ENCODE peak calls at places on chromosomes 13 and 19, in seven cellular contexts. E is nephron progenitor cell, X is GM12865, N is thoracic aorta, Q is tibial artery, P is transverse colon, V is endodermal cell. F is an unnamed sample.

GRCh38 chr13:98478134-98479129 is 98.5 kb downstream of the STK24 start:
- DNase-seq in Q (no peak), P (no peak), N (no peak), V (peak), E (peak), X (peak), F (no peak)

GRCh38 chr13:112793545-112794445 is 104.0 kb downstream of the ATP11A start:
- DNase-seq in Q (no peak), V (no peak), P (no peak), X (no peak), E (no peak), N (no peak), F (no peak)

GRCh38 chr13:67736646-67737420 is 506.7 kb upstream of the PCDH9 start:
- DNase-seq in N (no peak), X (peak), E (peak), V (peak), Q (no peak), P (no peak), F (peak)

GRCh38 chr13:112028481-112028880 is 38.5 kb upstream of the SOX1 start:
- DNase-seq in X (no peak), Q (no peak), E (no peak), V (no peak), N (no peak), P (no peak), F (no peak)

GRCh38 chr19:5958851-5959122 is 19.2 kb downstream of the RANBP3 start:
- DNase-seq in V (no peak), Q (no peak), N (no peak), E (no peak), P (no peak), X (no peak), F (no peak)

GRCh38 chr13:92460479-92460878 is 766.1 kb upstream of the GPC6 start:
- DNase-seq in Q (no peak), E (no peak), X (no peak), N (no peak), P (no peak), V (no peak), F (no peak)

GRCh38 chr19:36149673-36150406 is 2.4 kb downstream of the COX7A1 start:
- DNase-seq in E (no peak), N (no peak), V (no peak), Q (no peak), X (no peak), P (no peak), F (no peak)

GRCh38 chr13:74246398-74246975 is 112.3 kb upstream of the KLF12 start:
- DNase-seq in P (no peak), E (no peak), Q (no peak), V (no peak), X (no peak), N (no peak), F (no peak)

GRCh38 chr13:47548294-47548825 is 452.7 kb downstream of the SUCLA2 start:
- DNase-seq in N (no peak), V (no peak), X (no peak), P (no peak), Q (no peak), E (no peak), F (no peak)

GRCh38 chr13:99757756-99758464 is 213.7 kb downstream of the ZIC5 start:
- DNase-seq in P (no peak), N (no peak), X (no peak), E (no peak), V (no peak), Q (no peak), F (no peak)

GRCh38 chr13:113411216-113412023 is 41.9 kb downstream of the ADPRHL1 start:
- DNase-seq in N (peak), V (no peak), X (no peak), Q (peak), P (peak), E (no peak), F (no peak)

GRCh38 chr13:114314074-114314912 is at the start of gene CHAMP1:
- DNase-seq in N (peak), P (peak), E (peak), X (peak), Q (peak), V (peak), F (peak)

GRCh38 chr19:38099966-38100365 is 124.1 kb downstream of the DPF1 start:
- DNase-seq in P (no peak), N (no peak), X (no peak), E (no peak), Q (no peak), V (no peak), F (no peak)

GRCh38 chr19:1410136-1410786 is 2.9 kb downstream of the DAZAP1 start:
- DNase-seq in E (no peak), N (no peak), V (no peak), Q (no peak), X (no peak), P (no peak), F (no peak)

GRCh38 chr13:21402586-21403307 is 56.4 kb downstream of the ZDHHC20 start:
- DNase-seq in E (no peak), P (no peak), Q (no peak), V (no peak), N (no peak), X (no peak), F (no peak)

GRCh38 chr13:25910243-25910642 is 141.6 kb downstream of the SHISA2 start:
- DNase-seq in V (peak), X (no peak), P (no peak), E (no peak), Q (no peak), N (no peak), F (no peak)

GRCh38 chr13:64239372-64239771 is 2823.7 kb upstream of the PCDH20 start:
- DNase-seq in P (no peak), N (no peak), E (no peak), X (no peak), V (no peak), Q (no peak), F (no peak)

GRCh38 chr19:57056972-57057371 is 62.8 kb upstream of the USP29 start:
- DNase-seq in V (no peak), P (peak), N (no peak), E (no peak), Q (no peak), X (no peak), F (no peak)

GRCh38 chr19:14435320-14436050 is 2.4 kb downstream of the PKN1 start:
- DNase-seq in X (no peak), Q (no peak), E (no peak), P (no peak), V (no peak), N (no peak), F (no peak)

GRCh38 chr19:15701757-15702589 is 25.9 kb upstream of the OR10H2 start:
- DNase-seq in V (no peak), Q (no peak), N (no peak), P (peak), E (no peak), X (no peak), F (no peak)

GRCh38 chr19:18300930-18301717 is 19.7 kb upstream of the JUND start:
- DNase-seq in Q (peak), V (peak), N (peak), X (no peak), P (peak), E (no peak), F (no peak)

GRCh38 chr13:94480672-94481145 is 1.2 kb upstream of the DCT start:
- DNase-seq in Q (no peak), N (no peak), X (no peak), E (no peak), V (no peak), P (no peak), F (no peak)

GRCh38 chr13:91122766-91123165 is 224.7 kb upstream of the MIR17HG start:
- DNase-seq in P (no peak), N (no peak), E (no peak), X (no peak), Q (no peak), V (no peak), F (no peak)

GRCh38 chr13:113976711-113977684 is 3.1 kb upstream of the C13orf46 start:
- DNase-seq in P (no peak), X (no peak), V (no peak), Q (peak), N (peak), E (no peak), F (no peak)

GRCh38 chr19:13195678-13196077 is 45.5 kb downstream of the IER2 start:
- DNase-seq in E (peak), N (no peak), V (peak), Q (no peak), P (peak), X (peak), F (no peak)

GRCh38 chr13:62931901-62932883 is 1516.5 kb upstream of the PCDH20 start:
- DNase-seq in P (no peak), Q (no peak), X (no peak), N (no peak), E (no peak), V (no peak), F (no peak)

GRCh38 chr19:6730153-6730804 is 7.1 kb downstream of the GPR108 start:
- DNase-seq in Q (no peak), N (no peak), E (peak), X (peak), V (peak), P (peak), F (no peak)

GRCh38 chr13:111531505-111531904 is 211.1 kb downstream of the TEX29 start:
- DNase-seq in Q (no peak), N (no peak), P (no peak), X (no peak), V (no peak), E (no peak), F (no peak)

GRCh38 chr19:13036366-13036976 is 41.2 kb downstream of the NFIX start:
- DNase-seq in X (no peak), E (no peak), P (peak), N (no peak), Q (peak), V (peak), F (no peak)

GRCh38 chr13:107881362-107881761 is 334.0 kb downstream of the LIG4 start:
- DNase-seq in V (no peak), E (no peak), Q (no peak), N (no peak), P (no peak), X (no peak), F (no peak)

GRCh38 chr19:480016-480855 is 16.1 kb upstream of the MADCAM1 start:
- DNase-seq in Q (peak), E (peak), N (peak), X (no peak), V (peak), P (peak), F (peak)

GRCh38 chr13:34078334-34078999 is 260.5 kb downstream of the RFC3 start:
- DNase-seq in E (no peak), X (no peak), V (no peak), Q (no peak), P (no peak), N (no peak), F (no peak)

GRCh38 chr19:40365613-40366401 is 17.3 kb downstream of the PLD3 start:
- DNase-seq in V (peak), P (peak), E (peak), Q (peak), X (peak), N (no peak), F (peak)

GRCh38 chr19:5367530-5368133 is 27.0 kb upstream of the PTPRS start:
- DNase-seq in N (no peak), X (no peak), Q (no peak), P (no peak), E (no peak), V (no peak), F (no peak)

GRCh38 chr19:57302020-57302465 is 18.2 kb upstream of the ZNF543 start:
- DNase-seq in Q (peak), N (no peak), X (no peak), E (no peak), V (no peak), P (no peak), F (no peak)

GRCh38 chr19:45816236-45817009 is 1.3 kb upstream of the RSPH6A start:
- DNase-seq in P (no peak), N (no peak), V (peak), E (no peak), Q (no peak), X (no peak), F (no peak)

GRCh38 chr19:43581467-43581866 is 5.9 kb downstream of the PINLYP start:
- DNase-seq in X (no peak), P (no peak), V (no peak), Q (no peak), N (no peak), E (no peak), F (no peak)

GRCh38 chr19:40831502-40832430 is 18.5 kb downstream of the CYP2A6 start:
- DNase-seq in Q (no peak), E (no peak), V (peak), X (no peak), P (peak), N (no peak), F (no peak)

GRCh38 chr13:76719955-76720354 is 166.2 kb downstream of the KCTD12 start:
- DNase-seq in Q (no peak), X (no peak), P (no peak), N (no peak), E (no peak), V (no peak), F (no peak)
- TF ChIP-seq CTCF in Q (no peak), X (no peak), P (no peak), N (no peak), E (no peak), V (no peak), F (no peak)

DNA sequence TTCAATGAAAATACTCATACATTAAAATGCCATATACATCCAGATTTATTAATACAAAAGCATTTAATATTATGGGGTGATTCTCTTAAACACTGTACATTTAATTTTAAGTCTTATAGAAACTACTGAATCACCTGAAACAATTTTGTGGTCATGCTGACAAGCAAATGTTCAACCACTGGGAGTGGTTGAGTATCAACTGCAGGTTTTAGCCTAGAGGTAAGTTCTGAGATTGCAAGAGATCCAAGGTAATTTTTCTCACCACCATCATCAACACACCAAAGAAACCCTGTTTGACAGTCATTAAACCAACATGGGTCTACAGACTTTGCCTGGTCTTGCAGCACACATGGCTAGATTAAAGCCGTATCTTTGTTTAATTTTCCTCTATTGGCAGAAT is 196.3 kb downstream of the LHFPL6 start:
- DNase-seq in N (no peak), E (no peak), V (no peak), Q (no peak), P (no peak), X (peak), F (no peak)
- TF ChIP-seq CTCF in N (no peak), E (no peak), V (peak), Q (no peak), P (no peak), X (peak), F (peak)

GRCh38 chr19:41998246-41999020 is 4.4 kb upstream of the ATP1A3 start:
- DNase-seq in Q (no peak), N (no peak), P (peak), E (peak), V (peak), X (peak), F (peak)
- TF ChIP-seq CTCF in Q (peak), N (peak), P (peak), E (peak), V (peak), X (peak), F (peak)

GRCh38 chr19:49807888-49808675 is 5.0 kb downstream of the FUZ start:
- DNase-seq in V (no peak), N (no peak), P (no peak), X (no peak), E (no peak), Q (no peak), F (no peak)
- TF ChIP-seq CTCF in V (no peak), N (no peak), P (no peak), X (no peak), E (no peak), Q (no peak), F (no peak)

DNA sequence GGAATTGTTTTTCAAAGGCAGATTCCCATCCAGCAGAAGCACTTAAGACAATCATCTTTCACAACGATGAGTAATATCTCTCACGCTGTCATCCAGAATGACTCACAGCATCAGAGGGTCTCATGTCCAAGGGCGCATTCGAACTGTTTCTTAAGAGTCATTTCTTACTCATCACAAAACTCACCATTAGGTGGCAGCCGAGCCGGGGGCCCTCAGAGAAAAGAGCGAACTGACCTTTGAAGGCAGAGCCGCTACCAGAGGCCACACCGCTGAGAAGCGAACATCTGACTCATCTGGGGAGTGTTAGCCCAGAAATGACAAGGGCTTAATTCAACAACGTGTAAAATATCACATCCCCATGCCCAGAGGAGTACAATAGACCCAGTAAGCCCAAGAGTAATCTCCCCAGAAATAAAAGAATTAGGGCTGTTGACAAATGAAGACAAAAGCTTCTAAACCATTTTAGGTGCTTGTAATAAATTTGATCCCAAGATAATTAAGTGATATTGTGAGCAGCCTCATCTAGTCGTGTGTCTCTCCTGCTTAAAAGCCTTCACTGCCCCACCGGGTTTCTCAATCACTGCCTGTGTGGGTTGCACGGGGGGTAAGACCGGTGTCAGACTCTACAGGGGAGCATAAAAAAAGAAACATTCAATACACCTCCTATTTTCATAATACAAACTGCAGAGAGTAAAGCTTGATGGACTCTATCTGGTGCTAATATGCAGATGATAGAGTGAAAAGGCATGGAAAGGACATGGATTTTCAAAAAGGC is 96.2 kb downstream of the CYSLTR2 start:
- DNase-seq in X (peak), N (peak), V (peak), Q (peak), P (peak), E (peak), F (peak)
- TF ChIP-seq CTCF in X (peak), N (peak), V (peak), Q (peak), P (peak), E (peak), F (peak)

GRCh38 chr19:44613295-44614168 is at the start of gene IGSF23:
- DNase-seq in P (peak), X (no peak), Q (no peak), E (no peak), N (no peak), V (no peak), F (no peak)
- TF ChIP-seq CTCF in P (no peak), X (no peak), Q (no peak), E (no peak), N (no peak), V (no peak), F (no peak)

DNA sequence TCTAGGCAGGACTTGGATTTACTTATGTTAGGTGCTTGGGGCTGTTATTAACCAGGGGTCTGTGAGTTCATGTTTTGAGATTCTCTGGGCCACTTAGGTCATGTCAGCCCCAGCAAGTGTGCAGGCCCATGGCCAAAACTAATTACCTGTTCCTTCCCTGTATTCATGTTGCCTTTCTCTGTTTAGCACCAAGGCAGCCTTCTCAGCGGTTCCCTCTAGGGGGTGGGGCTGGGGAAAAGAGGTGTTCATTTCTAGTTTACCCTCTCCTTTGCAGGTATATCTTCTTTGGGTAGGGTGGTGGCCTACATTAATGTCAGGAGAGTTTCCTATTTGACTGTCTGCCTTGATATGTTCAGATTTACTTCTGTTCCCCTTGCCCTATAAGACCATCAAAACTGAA is 61.7 kb downstream of the PDS5B start:
- DNase-seq in P (no peak), Q (no peak), V (peak), E (no peak), N (no peak), X (no peak), F (no peak)
- TF ChIP-seq CTCF in P (no peak), Q (no peak), V (peak), E (no peak), N (no peak), X (no peak), F (no peak)

GRCh38 chr19:3821156-3821555 is 35.0 kb upstream of the MATK start:
- DNase-seq in X (no peak), V (no peak), P (no peak), Q (no peak), E (no peak), N (no peak), F (no peak)
- TF ChIP-seq CTCF in X (no peak), V (no peak), P (no peak), Q (no peak), E (no peak), N (no peak), F (no peak)

F was measured in progenitor cell of endocrine pancreas.